ENCODE peak calls at places on chromosomes 2 and 18, in four cellular contexts. One of them, this sample, is unnamed.
A peak's percentile ranks its signal among the peaks of the same experiment; 100 is the strongest.

GRCh38 chr2:198913394-198914152 is 544.2 kb downstream of the SATB2 start:
- DNase-seq in kidney glomerular epithelial cell: no peak
- DNase-seq in stimulated activated CD8-positive, alpha-beta memory T cell treated with anti-CD3 and anti-CD28 coated beads, Interleukin-15, amount 100 ng/mL, for 24 hours: no peak
- DNase-seq in occipital lobe: no peak
- DNase-seq in this sample: no peak

GRCh38 chr2:239445771-239446524 is 45.1 kb upstream of the HDAC4 start:
- DNase-seq in kidney glomerular epithelial cell: no peak
- DNase-seq in stimulated activated CD8-positive, alpha-beta memory T cell treated with anti-CD3 and anti-CD28 coated beads, Interleukin-15, amount 100 ng/mL, for 24 hours: no peak
- DNase-seq in occipital lobe: peak; percentile 34
- DNase-seq in this sample: no peak

GRCh38 chr2:165453672-165454071 is 15.8 kb upstream of the CSRNP3 start:
- DNase-seq in kidney glomerular epithelial cell: no peak
- DNase-seq in stimulated activated CD8-positive, alpha-beta memory T cell treated with anti-CD3 and anti-CD28 coated beads, Interleukin-15, amount 100 ng/mL, for 24 hours: no peak
- DNase-seq in occipital lobe: no peak
- DNase-seq in this sample: no peak

GRCh38 chr2:34652636-34653035 is 1053.5 kb upstream of the FAM98A start:
- DNase-seq in kidney glomerular epithelial cell: peak; percentile 30
- DNase-seq in stimulated activated CD8-positive, alpha-beta memory T cell treated with anti-CD3 and anti-CD28 coated beads, Interleukin-15, amount 100 ng/mL, for 24 hours: no peak
- DNase-seq in occipital lobe: no peak
- DNase-seq in this sample: no peak

GRCh38 chr2:60302377-60303126 is 250.9 kb downstream of the BCL11A start:
- DNase-seq in kidney glomerular epithelial cell: no peak
- DNase-seq in stimulated activated CD8-positive, alpha-beta memory T cell treated with anti-CD3 and anti-CD28 coated beads, Interleukin-15, amount 100 ng/mL, for 24 hours: no peak
- DNase-seq in occipital lobe: no peak
- DNase-seq in this sample: no peak

GRCh38 chr2:209334188-209335017 is 89.4 kb upstream of the MAP2 start:
- DNase-seq in kidney glomerular epithelial cell: peak; percentile 61
- DNase-seq in stimulated activated CD8-positive, alpha-beta memory T cell treated with anti-CD3 and anti-CD28 coated beads, Interleukin-15, amount 100 ng/mL, for 24 hours: no peak
- DNase-seq in occipital lobe: peak; percentile 12
- DNase-seq in this sample: no peak

GRCh38 chr2:159252905-159253304 is 33.6 kb downstream of the WDSUB1 start:
- DNase-seq in kidney glomerular epithelial cell: no peak
- DNase-seq in stimulated activated CD8-positive, alpha-beta memory T cell treated with anti-CD3 and anti-CD28 coated beads, Interleukin-15, amount 100 ng/mL, for 24 hours: no peak
- DNase-seq in occipital lobe: no peak
- DNase-seq in this sample: no peak

GRCh38 chr2:27208486-27209050 is 3.3 kb upstream of the ATRAID start:
- DNase-seq in kidney glomerular epithelial cell: no peak
- DNase-seq in stimulated activated CD8-positive, alpha-beta memory T cell treated with anti-CD3 and anti-CD28 coated beads, Interleukin-15, amount 100 ng/mL, for 24 hours: no peak
- DNase-seq in occipital lobe: no peak
- DNase-seq in this sample: peak; percentile 26

GRCh38 chr2:15939556-15939853 is 845 bp upstream of the MYCN start:
- DNase-seq in kidney glomerular epithelial cell: no peak
- DNase-seq in stimulated activated CD8-positive, alpha-beta memory T cell treated with anti-CD3 and anti-CD28 coated beads, Interleukin-15, amount 100 ng/mL, for 24 hours: no peak
- DNase-seq in occipital lobe: peak; percentile 59
- DNase-seq in this sample: peak; percentile 75

GRCh38 chr2:48145845-48146452 is 239.7 kb upstream of the FBXO11 start:
- DNase-seq in kidney glomerular epithelial cell: no peak
- DNase-seq in stimulated activated CD8-positive, alpha-beta memory T cell treated with anti-CD3 and anti-CD28 coated beads, Interleukin-15, amount 100 ng/mL, for 24 hours: no peak
- DNase-seq in occipital lobe: no peak
- DNase-seq in this sample: no peak

GRCh38 chr2:143994936-143995335 is 525.0 kb downstream of the ZEB2 start:
- DNase-seq in kidney glomerular epithelial cell: no peak
- DNase-seq in stimulated activated CD8-positive, alpha-beta memory T cell treated with anti-CD3 and anti-CD28 coated beads, Interleukin-15, amount 100 ng/mL, for 24 hours: no peak
- DNase-seq in occipital lobe: no peak
- DNase-seq in this sample: no peak

GRCh38 chr2:105344704-105345345 is 7.5 kb downstream of the C2orf49 start:
- DNase-seq in kidney glomerular epithelial cell: peak; percentile 22
- DNase-seq in stimulated activated CD8-positive, alpha-beta memory T cell treated with anti-CD3 and anti-CD28 coated beads, Interleukin-15, amount 100 ng/mL, for 24 hours: no peak
- DNase-seq in occipital lobe: no peak
- DNase-seq in this sample: no peak

GRCh38 chr2:215680605-215681598 is 245.0 kb upstream of the FN1 start:
- DNase-seq in kidney glomerular epithelial cell: peak; percentile 97
- DNase-seq in stimulated activated CD8-positive, alpha-beta memory T cell treated with anti-CD3 and anti-CD28 coated beads, Interleukin-15, amount 100 ng/mL, for 24 hours: no peak
- DNase-seq in occipital lobe: no peak
- DNase-seq in this sample: no peak

GRCh38 chr18:57210711-57211411 is 64.0 kb downstream of the BOD1L2 start:
- DNase-seq in kidney glomerular epithelial cell: no peak
- DNase-seq in stimulated activated CD8-positive, alpha-beta memory T cell treated with anti-CD3 and anti-CD28 coated beads, Interleukin-15, amount 100 ng/mL, for 24 hours: no peak
- DNase-seq in occipital lobe: no peak
- DNase-seq in this sample: no peak

GRCh38 chr2:49002750-49003149 is 151.6 kb downstream of the FSHR start:
- DNase-seq in kidney glomerular epithelial cell: peak; percentile 66
- DNase-seq in stimulated activated CD8-positive, alpha-beta memory T cell treated with anti-CD3 and anti-CD28 coated beads, Interleukin-15, amount 100 ng/mL, for 24 hours: no peak
- DNase-seq in occipital lobe: peak; percentile 24
- DNase-seq in this sample: no peak

GRCh38 chr2:11355194-11356053 is 11.0 kb upstream of the ROCK2 start:
- DNase-seq in kidney glomerular epithelial cell: no peak
- DNase-seq in stimulated activated CD8-positive, alpha-beta memory T cell treated with anti-CD3 and anti-CD28 coated beads, Interleukin-15, amount 100 ng/mL, for 24 hours: no peak
- DNase-seq in occipital lobe: no peak
- DNase-seq in this sample: no peak

GRCh38 chr18:39655341-39655740 is 2089.7 kb upstream of the CELF4 start:
- DNase-seq in kidney glomerular epithelial cell: no peak
- DNase-seq in stimulated activated CD8-positive, alpha-beta memory T cell treated with anti-CD3 and anti-CD28 coated beads, Interleukin-15, amount 100 ng/mL, for 24 hours: no peak
- DNase-seq in occipital lobe: no peak
- DNase-seq in this sample: no peak

GRCh38 chr2:64143154-64144056 is 815 bp downstream of the PELI1 start:
- DNase-seq in kidney glomerular epithelial cell: peak; percentile 53
- DNase-seq in stimulated activated CD8-positive, alpha-beta memory T cell treated with anti-CD3 and anti-CD28 coated beads, Interleukin-15, amount 100 ng/mL, for 24 hours: peak; percentile 5
- DNase-seq in occipital lobe: peak; percentile 51
- DNase-seq in this sample: peak; percentile 66

GRCh38 chr2:149525323-149525722 is 62.3 kb downstream of the MMADHC start:
- DNase-seq in kidney glomerular epithelial cell: no peak
- DNase-seq in stimulated activated CD8-positive, alpha-beta memory T cell treated with anti-CD3 and anti-CD28 coated beads, Interleukin-15, amount 100 ng/mL, for 24 hours: no peak
- DNase-seq in occipital lobe: no peak
- DNase-seq in this sample: no peak

GRCh38 chr18:45940724-45941123 is 26.4 kb downstream of the EPG5 start:
- DNase-seq in kidney glomerular epithelial cell: no peak
- DNase-seq in stimulated activated CD8-positive, alpha-beta memory T cell treated with anti-CD3 and anti-CD28 coated beads, Interleukin-15, amount 100 ng/mL, for 24 hours: no peak
- DNase-seq in occipital lobe: no peak
- DNase-seq in this sample: no peak

GRCh38 chr2:231820786-231821303 is 34.6 kb downstream of the COPS7B start:
- DNase-seq in kidney glomerular epithelial cell: no peak
- DNase-seq in stimulated activated CD8-positive, alpha-beta memory T cell treated with anti-CD3 and anti-CD28 coated beads, Interleukin-15, amount 100 ng/mL, for 24 hours: no peak
- DNase-seq in occipital lobe: no peak
- DNase-seq in this sample: no peak

GRCh38 chr2:38765149-38765548 is 12.9 kb upstream of the GEMIN6 start:
- DNase-seq in kidney glomerular epithelial cell: no peak
- DNase-seq in stimulated activated CD8-positive, alpha-beta memory T cell treated with anti-CD3 and anti-CD28 coated beads, Interleukin-15, amount 100 ng/mL, for 24 hours: no peak
- DNase-seq in occipital lobe: no peak
- DNase-seq in this sample: no peak

GRCh38 chr18:7329036-7329435 is 98.1 kb downstream of the LRRC30 start:
- DNase-seq in kidney glomerular epithelial cell: peak; percentile 5
- DNase-seq in stimulated activated CD8-positive, alpha-beta memory T cell treated with anti-CD3 and anti-CD28 coated beads, Interleukin-15, amount 100 ng/mL, for 24 hours: no peak
- DNase-seq in occipital lobe: no peak
- DNase-seq in this sample: no peak

GRCh38 chr2:455046-455705 is 167.3 kb upstream of the ALKAL2 start:
- DNase-seq in kidney glomerular epithelial cell: no peak
- DNase-seq in stimulated activated CD8-positive, alpha-beta memory T cell treated with anti-CD3 and anti-CD28 coated beads, Interleukin-15, amount 100 ng/mL, for 24 hours: no peak
- DNase-seq in occipital lobe: no peak
- DNase-seq in this sample: no peak

GRCh38 chr2:221602938-221603337 is 30.8 kb upstream of the EPHA4 start:
- DNase-seq in kidney glomerular epithelial cell: no peak
- DNase-seq in stimulated activated CD8-positive, alpha-beta memory T cell treated with anti-CD3 and anti-CD28 coated beads, Interleukin-15, amount 100 ng/mL, for 24 hours: no peak
- DNase-seq in occipital lobe: no peak
- DNase-seq in this sample: no peak

GRCh38 chr2:13942111-13942510 is 690.4 kb upstream of the LRATD1 start:
- DNase-seq in kidney glomerular epithelial cell: no peak
- DNase-seq in stimulated activated CD8-positive, alpha-beta memory T cell treated with anti-CD3 and anti-CD28 coated beads, Interleukin-15, amount 100 ng/mL, for 24 hours: no peak
- DNase-seq in occipital lobe: no peak
- DNase-seq in this sample: no peak

GRCh38 chr2:133737597-133737996 is 169.3 kb upstream of the NCKAP5 start:
- DNase-seq in kidney glomerular epithelial cell: no peak
- DNase-seq in stimulated activated CD8-positive, alpha-beta memory T cell treated with anti-CD3 and anti-CD28 coated beads, Interleukin-15, amount 100 ng/mL, for 24 hours: no peak
- DNase-seq in occipital lobe: no peak
- DNase-seq in this sample: no peak

GRCh38 chr18:75854174-75854573 is 426.7 kb upstream of the SMIM21 start:
- DNase-seq in kidney glomerular epithelial cell: no peak
- DNase-seq in stimulated activated CD8-positive, alpha-beta memory T cell treated with anti-CD3 and anti-CD28 coated beads, Interleukin-15, amount 100 ng/mL, for 24 hours: no peak
- DNase-seq in occipital lobe: no peak
- DNase-seq in this sample: no peak

GRCh38 chr2:233049194-233049761 is 10.9 kb upstream of the INPP5D start:
- DNase-seq in kidney glomerular epithelial cell: no peak
- DNase-seq in stimulated activated CD8-positive, alpha-beta memory T cell treated with anti-CD3 and anti-CD28 coated beads, Interleukin-15, amount 100 ng/mL, for 24 hours: no peak
- DNase-seq in occipital lobe: no peak
- DNase-seq in this sample: no peak

GRCh38 chr18:61554117-61554776 is 221.0 kb downstream of the CDH20 start:
- DNase-seq in kidney glomerular epithelial cell: no peak
- DNase-seq in stimulated activated CD8-positive, alpha-beta memory T cell treated with anti-CD3 and anti-CD28 coated beads, Interleukin-15, amount 100 ng/mL, for 24 hours: no peak
- DNase-seq in occipital lobe: no peak
- DNase-seq in this sample: no peak

GRCh38 chr2:227724394-227725039 is at the start of gene SCYGR6:
- DNase-seq in kidney glomerular epithelial cell: no peak
- DNase-seq in stimulated activated CD8-positive, alpha-beta memory T cell treated with anti-CD3 and anti-CD28 coated beads, Interleukin-15, amount 100 ng/mL, for 24 hours: no peak
- DNase-seq in occipital lobe: no peak
- DNase-seq in this sample: no peak

GRCh38 chr18:44627245-44627644 is 53.4 kb upstream of the SETBP1 start:
- DNase-seq in kidney glomerular epithelial cell: peak; percentile 48
- DNase-seq in stimulated activated CD8-positive, alpha-beta memory T cell treated with anti-CD3 and anti-CD28 coated beads, Interleukin-15, amount 100 ng/mL, for 24 hours: no peak
- DNase-seq in occipital lobe: no peak
- DNase-seq in this sample: no peak

GRCh38 chr2:185477452-185477851 is 261.2 kb upstream of the FSIP2 start:
- DNase-seq in kidney glomerular epithelial cell: no peak
- DNase-seq in stimulated activated CD8-positive, alpha-beta memory T cell treated with anti-CD3 and anti-CD28 coated beads, Interleukin-15, amount 100 ng/mL, for 24 hours: no peak
- DNase-seq in occipital lobe: no peak
- DNase-seq in this sample: no peak

GRCh38 chr2:77713412-77713811 is 191.2 kb upstream of the LRRTM4 start:
- DNase-seq in kidney glomerular epithelial cell: no peak
- DNase-seq in stimulated activated CD8-positive, alpha-beta memory T cell treated with anti-CD3 and anti-CD28 coated beads, Interleukin-15, amount 100 ng/mL, for 24 hours: no peak
- DNase-seq in occipital lobe: no peak
- DNase-seq in this sample: no peak

This sample was measured in sigmoid colon.